ENCODE peak calls at places on chromosomes 6 and 20, in seven cellular contexts. L is psoas muscle; I is cardiac muscle cell; Y is fibroblast of lung; D is CD8-positive, alpha-beta T cell; V is colonic mucosa; F is heart right ventricle. O is an unnamed sample.
A peak's percentile ranks its signal among the peaks of the same experiment; 100 is the strongest.

GRCh38 chr6:113598786-113599185 is 258.4 kb upstream of the MARCKS start:
- DNase-seq in L (no peak), I (no peak), Y (peak; percentile 61), D (no peak), V (no peak), F (no peak), O (no peak)

GRCh38 chr6:26327450-26328264 is 37.3 kb upstream of the BTN3A2 start:
- DNase-seq in L (no peak), I (peak; percentile 74), Y (peak; percentile 68), D (peak; percentile 67), V (peak; percentile 77), F (no peak), O (peak; percentile 83)

GRCh38 chr20:34295284-34295683 is 7.9 kb downstream of the AHCY start:
- DNase-seq in L (no peak), I (no peak), Y (no peak), D (no peak), V (no peak), F (no peak), O (no peak)

GRCh38 chr20:49384437-49385434 is 97.7 kb downstream of the KCNB1 start:
- DNase-seq in L (peak; percentile 79), I (peak; percentile 73), Y (peak; percentile 15), D (peak; percentile 63), V (peak; percentile 76), F (peak; percentile 75), O (peak; percentile 99)

GRCh38 chr6:26470643-26471042 is 12.9 kb downstream of the BTN2A1 start:
- DNase-seq in L (no peak), I (no peak), Y (no peak), D (no peak), V (no peak), F (no peak), O (no peak)

GRCh38 chr6:15539722-15540270 is 123.0 kb downstream of the DTNBP1 start:
- DNase-seq in L (no peak), I (peak; percentile 25), Y (no peak), D (no peak), V (no peak), F (no peak), O (no peak)

GRCh38 chr6:169425628-169426370 is 172.2 kb upstream of the THBS2 start:
- DNase-seq in L (no peak), I (peak; percentile 59), Y (no peak), D (no peak), V (no peak), F (no peak), O (no peak)

GRCh38 chr6:149334682-149335160 is 17.2 kb downstream of the TAB2 start:
- DNase-seq in L (peak; percentile 28), I (peak; percentile 74), Y (peak; percentile 91), D (no peak), V (no peak), F (no peak), O (no peak)

GRCh38 chr6:156334961-156335360 is 442.2 kb upstream of the ARID1B start:
- DNase-seq in L (no peak), I (no peak), Y (no peak), D (no peak), V (no peak), F (no peak), O (no peak)

DNA sequence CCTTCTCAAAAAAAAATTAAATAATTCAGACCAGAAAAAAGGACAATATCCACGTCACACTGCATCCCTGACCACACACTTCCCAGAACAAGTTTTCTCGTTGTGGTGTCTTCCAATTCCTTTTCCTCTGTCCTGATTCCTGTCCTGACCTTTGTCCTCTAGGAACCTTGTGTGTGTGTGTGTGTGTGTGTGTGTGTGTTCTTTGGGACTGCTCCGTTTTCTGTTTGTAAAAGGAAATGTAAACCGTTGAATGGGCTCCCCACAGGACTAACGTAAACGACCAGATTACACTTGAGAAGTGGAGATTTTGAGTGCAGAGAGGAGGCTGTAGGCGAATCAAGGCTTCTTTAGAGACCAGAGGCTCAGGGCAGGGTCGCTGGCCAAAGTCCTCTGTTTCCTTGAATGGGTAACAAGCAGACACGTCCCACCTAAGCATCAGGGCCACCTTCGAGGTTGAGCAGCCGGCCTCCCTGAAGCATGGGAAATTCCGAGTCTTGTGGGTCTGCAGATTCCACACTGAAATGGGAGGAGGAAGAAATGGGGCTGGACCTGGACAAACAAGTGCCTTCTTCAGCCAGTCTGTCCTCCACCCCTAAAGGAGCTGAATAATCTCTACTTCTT is 7.3 kb downstream of the ZBTB46 start:
- DNase-seq in L (no peak), I (no peak), Y (no peak), D (no peak), V (no peak), F (no peak), O (no peak)
- H3K27ac ChIP-seq in L (no peak overlapping the region), I (peak overlapping the region; percentile 22), Y (no peak overlapping the region), D (no peak overlapping the region), V (no peak overlapping the region), F (no peak overlapping the region), O (no peak overlapping the region)

GRCh38 chr6:106637051-106637717 is 7.8 kb downstream of the QRSL1 start:
- DNase-seq in L (no peak), I (no peak), Y (no peak), D (no peak), V (no peak), F (no peak), O (no peak)

GRCh38 chr6:106642476-106642875 is 13.1 kb downstream of the QRSL1 start:
- DNase-seq in L (no peak), I (no peak), Y (no peak), D (no peak), V (no peak), F (no peak), O (no peak)

GRCh38 chr6:106637718-106638341 is 8.5 kb downstream of the QRSL1 start:
- DNase-seq in L (no peak), I (no peak), Y (no peak), D (no peak), V (no peak), F (no peak), O (no peak)

GRCh38 chr6:106643061-106643460 is 13.7 kb downstream of the QRSL1 start:
- DNase-seq in L (no peak), I (no peak), Y (no peak), D (no peak), V (no peak), F (no peak), O (no peak)

DNA sequence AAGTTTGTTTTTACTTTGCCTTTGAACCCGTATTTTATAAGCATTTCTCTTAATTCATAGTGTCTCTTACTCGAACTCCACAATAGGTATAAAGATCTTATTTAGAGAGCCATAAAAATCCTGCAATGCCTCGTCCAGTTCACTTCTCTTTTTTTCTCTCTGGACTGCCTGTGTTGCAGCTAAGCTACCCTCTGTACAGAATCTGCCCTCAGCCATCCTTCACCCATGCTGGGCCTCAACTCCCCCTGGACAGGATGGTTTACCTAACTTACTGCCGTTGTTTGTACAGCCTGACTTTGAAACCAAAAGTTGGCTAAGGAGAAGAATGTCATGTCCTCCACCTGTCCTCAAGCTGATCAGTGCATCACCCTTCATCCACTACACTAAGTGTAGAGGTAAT is 10.4 kb downstream of the QRSL1 start:
- DNase-seq in L (no peak), I (no peak), Y (no peak), D (no peak), V (no peak), F (no peak), O (no peak)
- H3K36me3 ChIP-seq in L (peaks cover 48% of the 10 kb centered on the region), I (peaks cover 8% of the 10 kb centered on the region), Y (no peaks in the 10 kb centered on the region), D (peaks cover 4% of the 10 kb centered on the region), V (peaks cover 3% of the 10 kb centered on the region), F (peaks cover 27% of the 10 kb centered on the region), O (no peaks in the 10 kb centered on the region)

GRCh38 chr6:46997646-46998045 is 44.5 kb downstream of the ADGRF1 start:
- DNase-seq in L (no peak), I (no peak), Y (no peak), D (no peak), V (no peak), F (no peak), O (no peak)
- H3K27ac ChIP-seq in L (no peak overlapping the region), I (no peak overlapping the region), Y (no peak overlapping the region), D (no peak overlapping the region), V (no peak overlapping the region), F (no peak overlapping the region), O (no peak overlapping the region)

DNA sequence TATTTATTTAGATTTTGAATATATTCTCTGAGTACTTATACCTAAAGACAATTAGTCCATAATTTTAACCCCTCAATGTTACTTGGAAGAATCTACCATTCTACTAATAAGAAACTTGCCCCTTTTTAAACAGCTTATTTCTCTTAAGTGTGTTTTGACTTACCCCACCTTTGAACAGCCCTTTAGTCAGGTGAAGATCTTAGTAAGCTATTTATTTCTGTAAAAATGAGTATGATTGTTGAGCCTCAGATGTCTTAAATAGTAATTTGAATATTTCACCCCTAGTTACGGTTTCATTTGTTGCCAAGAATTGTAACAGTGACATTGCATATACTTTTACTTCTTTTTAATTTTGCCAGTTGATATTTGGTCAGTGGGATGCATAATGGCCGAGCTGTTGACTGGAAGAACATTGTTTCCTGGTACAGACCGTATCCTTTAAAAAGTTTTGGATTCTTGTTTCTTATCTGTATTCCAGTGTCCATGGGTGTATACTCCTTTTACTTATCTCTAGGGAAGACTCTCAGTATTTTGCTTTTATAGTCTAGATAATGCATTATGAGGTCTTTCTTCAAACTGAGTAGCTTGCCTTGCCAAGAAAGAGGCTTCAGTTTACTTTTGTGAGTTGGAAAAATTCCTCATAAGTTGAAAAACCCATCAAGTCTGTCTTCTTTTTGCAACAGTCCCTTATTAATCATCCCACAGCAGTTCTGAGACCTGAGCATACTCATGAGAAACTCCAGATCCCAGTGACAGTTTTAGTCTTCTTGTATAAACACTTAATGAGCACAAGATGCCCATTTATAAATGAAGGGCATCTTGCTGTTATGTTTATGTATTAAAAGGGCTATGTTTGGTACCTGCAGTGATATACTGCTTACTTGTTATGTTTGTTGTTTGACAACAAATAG is 48.8 kb downstream of the MAPK14 start:
- DNase-seq in L (no peak), I (no peak), Y (no peak), D (no peak), V (no peak), F (no peak), O (no peak)
- H3K36me3 ChIP-seq in L (peaks cover 65% of the 10 kb centered on the region), I (peaks cover 28% of the 10 kb centered on the region), Y (peaks cover 4% of the 10 kb centered on the region), D (peaks cover 28% of the 10 kb centered on the region), V (peaks cover 3% of the 10 kb centered on the region), F (peaks cover 17% of the 10 kb centered on the region), O (peaks cover 14% of the 10 kb centered on the region)

DNA sequence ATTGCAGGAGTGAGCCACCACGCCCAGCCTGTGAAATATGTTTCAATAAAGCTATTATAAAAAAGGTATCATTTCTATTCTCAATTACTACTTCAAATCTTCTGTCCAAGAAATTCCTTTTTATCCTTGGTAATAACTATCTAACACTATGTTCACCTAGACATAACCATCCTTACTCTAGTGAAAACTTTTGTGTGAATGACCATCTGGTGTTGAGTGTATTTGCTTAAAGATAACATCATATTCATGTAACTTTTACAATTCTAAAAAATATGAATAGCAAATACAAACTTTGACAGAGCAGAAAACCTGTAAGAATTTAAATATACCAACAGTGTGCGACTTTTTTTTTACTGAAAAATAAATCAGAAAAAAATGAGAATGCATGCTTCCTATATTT is 96.9 kb downstream of the MAP3K5 start:
- DNase-seq in L (no peak), I (no peak), Y (no peak), D (no peak), V (no peak), F (no peak), O (no peak)
- H3K27ac ChIP-seq in L (no peak overlapping the region), I (no peak overlapping the region), Y (no peak overlapping the region), D (no peak overlapping the region), V (no peak overlapping the region), F (no peak overlapping the region), O (no peak overlapping the region)

DNA sequence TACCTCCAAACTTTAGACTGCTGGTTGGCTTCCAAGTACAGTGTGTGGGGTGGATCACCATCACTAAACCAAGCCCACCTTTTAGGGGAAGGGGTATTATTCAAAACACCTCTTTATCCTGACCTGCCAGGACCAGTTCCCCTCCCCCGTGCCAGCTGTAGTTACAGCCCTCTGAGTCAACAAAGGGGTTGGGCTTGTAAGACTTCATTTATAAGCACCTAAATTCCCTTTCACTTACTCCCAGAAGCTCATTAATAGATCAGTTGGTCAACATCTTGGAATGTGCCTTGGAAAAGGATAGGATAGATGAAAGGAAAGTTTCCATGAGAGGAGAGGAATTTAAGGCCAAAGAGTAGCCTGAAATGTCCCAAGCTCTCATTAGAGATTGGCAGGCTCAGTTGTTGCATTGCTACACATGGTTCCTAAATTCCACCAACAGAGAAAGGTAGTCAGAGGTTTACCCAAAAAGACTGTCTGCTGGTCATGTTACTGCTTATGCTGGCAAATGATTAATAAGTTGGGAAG is 59.2 kb downstream of the TNFAIP3 start:
- DNase-seq in L (peak; percentile 31), I (peak; percentile 69), Y (peak; percentile 97), D (no peak), V (no peak), F (no peak), O (peak; percentile 64)
- H3K36me3 ChIP-seq in L (no peaks in the 10 kb centered on the region), I (no peaks in the 10 kb centered on the region), Y (no peaks in the 10 kb centered on the region), D (no peaks in the 10 kb centered on the region), V (no peaks in the 10 kb centered on the region), F (no peaks in the 10 kb centered on the region), O (no peaks in the 10 kb centered on the region)